ENCODE peak calls at places on chromosomes 1 and 21, in six cellular contexts. Z is HFF-Myc; E is head of caudate nucleus; B is RKO; I is iris pigment epithelial cell; V is activated T-helper 1 cell treated with anti-CD3 and anti-CD28 coated beads, Interleukin-12 subunit alpha, Interleukin-12 subunit beta, Interleukin-2, Interleukin-4 antibody, amounts not matched to agents 30 ng/mL and 10 ng/mL and 1 ng/mL, durations not matched to agents 14 hours and 24 hours and 36 hours. O is an unnamed sample.

GRCh38 chr1:68213843-68214242 is 18.5 kb downstream of the WLS start:
- DNase-seq in Z (no peak), E (no peak), B (no peak), I (peak; percentile 80), V (no peak), O (peak; percentile 10)

GRCh38 chr1:228408041-228408868 is 1.6 kb upstream of the TRIM11 start:
- DNase-seq in Z (no peak), E (no peak), B (no peak), I (no peak), V (no peak), O (no peak)

GRCh38 chr1:112806090-112806642 is 91.0 kb upstream of the PPM1J start:
- DNase-seq in Z (no peak), E (no peak), B (no peak), I (no peak), V (no peak), O (no peak)

GRCh38 chr1:31732751-31733289 is 29.0 kb upstream of the COL16A1 start:
- DNase-seq in Z (no peak), E (no peak), B (no peak), I (no peak), V (no peak), O (no peak)

GRCh38 chr1:100452641-100453040 is 85.3 kb upstream of the GPR88 start:
- DNase-seq in Z (no peak), E (no peak), B (no peak), I (peak; percentile 82), V (no peak), O (no peak)

GRCh38 chr1:42971848-42972291 is 13.2 kb upstream of the SLC2A1 start:
- DNase-seq in Z (peak; percentile 91), E (no peak), B (peak; percentile 51), I (peak; percentile 55), V (no peak), O (no peak)

GRCh38 chr21:29232601-29233541 is 65.9 kb upstream of the BACH1 start:
- DNase-seq in Z (no peak), E (no peak), B (peak; percentile 69), I (peak; percentile 82), V (no peak), O (no peak)

GRCh38 chr1:4086085-4086850 is 186.2 kb upstream of the C1orf174 start:
- DNase-seq in Z (no peak), E (peak; percentile 23), B (no peak), I (no peak), V (no peak), O (no peak)

GRCh38 chr1:24009406-24009805 is 29.3 kb upstream of the SRSF10 start:
- DNase-seq in Z (no peak), E (no peak), B (peak; percentile 12), I (peak; percentile 44), V (no peak), O (no peak)

GRCh38 chr21:16651956-16652355 is 860.9 kb upstream of the CXADR start:
- DNase-seq in Z (no peak), E (no peak), B (no peak), I (no peak), V (no peak), O (no peak)

GRCh38 chr1:197356723-197357533 is 88.9 kb downstream of the CRB1 start:
- DNase-seq in Z (no peak), E (peak; percentile 54), B (peak; percentile 71), I (peak; percentile 63), V (no peak), O (peak; percentile 27)

GRCh38 chr21:42403611-42404231 is at the start of gene UBASH3A:
- DNase-seq in Z (no peak), E (no peak), B (no peak), I (no peak), V (peak; percentile 55), O (no peak)

GRCh38 chr1:184965889-184966860 is 8.1 kb downstream of the NIBAN1 start:
- DNase-seq in Z (no peak), E (no peak), B (no peak), I (peak; percentile 39), V (no peak), O (no peak)

GRCh38 chr1:180633092-180634045 is 1.5 kb downstream of the XPR1 start:
- DNase-seq in Z (no peak), E (no peak), B (peak; percentile 63), I (peak; percentile 55), V (no peak), O (no peak)

GRCh38 chr1:155455588-155456195 is 106.9 kb downstream of the ASH1L start:
- DNase-seq in Z (no peak), E (no peak), B (no peak), I (peak; percentile 45), V (no peak), O (no peak)

GRCh38 chr1:33257759-33258712 is 1.7 kb downstream of the ZNF362 start:
- DNase-seq in Z (no peak), E (no peak), B (no peak), I (peak; percentile 22), V (no peak), O (no peak)

GRCh38 chr1:10074059-10074854 is 41.5 kb downstream of the UBE4B start:
- DNase-seq in Z (peak; percentile 88), E (peak; percentile 74), B (peak; percentile 84), I (peak; percentile 98), V (peak; percentile 41), O (peak; percentile 92)

GRCh38 chr1:163170975-163171676 is 31.6 kb downstream of the RGS5 start:
- DNase-seq in Z (peak; percentile 52), E (no peak), B (peak; percentile 84), I (peak; percentile 66), V (no peak), O (no peak)

GRCh38 chr1:13941315-13941714 is 241.3 kb downstream of the PRDM2 start:
- DNase-seq in Z (no peak), E (no peak), B (no peak), I (no peak), V (no peak), O (no peak)

GRCh38 chr1:24713176-24713575 is 32.1 kb upstream of the CLIC4 start:
- DNase-seq in Z (no peak), E (no peak), B (no peak), I (no peak), V (no peak), O (no peak)

GRCh38 chr21:34105947-34106541 is 32.7 kb downstream of the MRPS6 start:
- DNase-seq in Z (no peak), E (no peak), B (no peak), I (no peak), V (no peak), O (no peak)

GRCh38 chr1:36248250-36248894 is 24.1 kb downstream of the THRAP3 start:
- DNase-seq in Z (peak; percentile 60), E (no peak), B (peak; percentile 84), I (peak; percentile 91), V (no peak), O (peak; percentile 61)

GRCh38 chr1:199113265-199113869 is 474.5 kb downstream of the PTPRC start:
- DNase-seq in Z (peak; percentile 42), E (peak; percentile 76), B (peak; percentile 59), I (peak; percentile 83), V (peak; percentile 58), O (peak; percentile 87)

GRCh38 chr1:213983589-213984386 is 4.0 kb upstream of the PROX1 start:
- DNase-seq in Z (no peak), E (peak; percentile 37), B (no peak), I (no peak), V (no peak), O (no peak)

GRCh38 chr1:214525535-214526019 is 25.8 kb downstream of the PTPN14 start:
- DNase-seq in Z (no peak), E (no peak), B (no peak), I (peak; percentile 59), V (no peak), O (no peak)

GRCh38 chr1:154866995-154867795 is 2.9 kb downstream of the KCNN3 start:
- DNase-seq in Z (no peak), E (peak; percentile 66), B (peak; percentile 49), I (peak; percentile 87), V (no peak), O (no peak)

GRCh38 chr1:95561244-95561840 is 327.3 kb downstream of the RWDD3 start:
- DNase-seq in Z (no peak), E (no peak), B (no peak), I (no peak), V (no peak), O (no peak)

GRCh38 chr1:244773513-244773912 is 61.9 kb upstream of the COX20 start:
- DNase-seq in Z (no peak), E (no peak), B (no peak), I (no peak), V (no peak), O (no peak)

GRCh38 chr1:54996869-54997710 is 1.6 kb upstream of the BSND start:
- DNase-seq in Z (no peak), E (no peak), B (no peak), I (peak; percentile 29), V (no peak), O (no peak)